ENCODE peak calls at places on chromosomes 5 and 9, in ten cellular contexts. U is PC-3, G is astrocyte, C is hepatocyte, D is GM23338, F is neural progenitor cell, V is GM12878, T is keratinocyte, P is A673, S is GM23248. E is an unnamed sample.

GRCh38 chr5:27682600-27682999 is 644.2 kb upstream of the CDH9 start:
- DNase-seq in U (peak), G (no peak), C (peak), S (no peak), V (no peak), D (peak), F (peak), T (no peak), P (peak), E (no peak)

GRCh38 chr9:12813960-12814876 is 39.4 kb downstream of the LURAP1L start:
- DNase-seq in U (peak), T (peak), D (no peak), P (peak), C (peak), F (no peak), S (peak), G (peak), V (no peak), E (peak)

GRCh38 chr5:135204151-135204600 is 170.1 kb upstream of the PITX1 start:
- DNase-seq in U (peak), T (no peak), V (no peak), F (peak), S (peak), G (peak), C (no peak), P (peak), D (peak), E (peak)

GRCh38 chr5:75020016-75020656 is 32.2 kb downstream of the GCNT4 start:
- DNase-seq in D (no peak), V (no peak), S (no peak), C (no peak), P (no peak), U (peak), G (no peak), T (no peak), F (no peak), E (no peak)

GRCh38 chr5:6545770-6546690 is 86.8 kb downstream of the NSUN2 start:
- DNase-seq in G (no peak), V (no peak), F (peak), T (no peak), S (peak), C (no peak), D (no peak), P (peak), U (no peak), E (no peak)

GRCh38 chr5:82255844-82256243 is 22.3 kb downstream of the RPS23 start:
- DNase-seq in D (no peak), T (no peak), V (no peak), G (no peak), C (no peak), P (no peak), U (no peak), F (no peak), S (no peak), E (no peak)

GRCh38 chr5:56840597-56840996 is 25.2 kb downstream of the MAP3K1 start:
- DNase-seq in F (no peak), G (no peak), P (no peak), V (peak), D (no peak), S (no peak), C (no peak), T (no peak), U (no peak), E (no peak)

GRCh38 chr5:27511061-27511460 is 472.7 kb upstream of the CDH9 start:
- DNase-seq in T (no peak), V (no peak), G (no peak), S (no peak), D (no peak), U (no peak), F (no peak), C (no peak), P (no peak), E (no peak)

GRCh38 chr5:68189613-68190012 is 25.9 kb upstream of the PIK3R1 start:
- DNase-seq in G (no peak), V (no peak), S (no peak), F (no peak), D (no peak), U (no peak), C (no peak), T (no peak), P (no peak), E (no peak)

GRCh38 chr9:975740-976257 is 656 bp upstream of the DMRT3 start:
- DNase-seq in V (no peak), U (no peak), D (no peak), F (no peak), G (no peak), S (no peak), C (no peak), T (no peak), P (no peak), E (no peak)
- TF ChIP-seq EZH2 in V (peak), U (no peak), D (peak), F (no peak), G (no peak), S (peak), C (peak), T (peak), P (peak), E (no peak)

DNA sequence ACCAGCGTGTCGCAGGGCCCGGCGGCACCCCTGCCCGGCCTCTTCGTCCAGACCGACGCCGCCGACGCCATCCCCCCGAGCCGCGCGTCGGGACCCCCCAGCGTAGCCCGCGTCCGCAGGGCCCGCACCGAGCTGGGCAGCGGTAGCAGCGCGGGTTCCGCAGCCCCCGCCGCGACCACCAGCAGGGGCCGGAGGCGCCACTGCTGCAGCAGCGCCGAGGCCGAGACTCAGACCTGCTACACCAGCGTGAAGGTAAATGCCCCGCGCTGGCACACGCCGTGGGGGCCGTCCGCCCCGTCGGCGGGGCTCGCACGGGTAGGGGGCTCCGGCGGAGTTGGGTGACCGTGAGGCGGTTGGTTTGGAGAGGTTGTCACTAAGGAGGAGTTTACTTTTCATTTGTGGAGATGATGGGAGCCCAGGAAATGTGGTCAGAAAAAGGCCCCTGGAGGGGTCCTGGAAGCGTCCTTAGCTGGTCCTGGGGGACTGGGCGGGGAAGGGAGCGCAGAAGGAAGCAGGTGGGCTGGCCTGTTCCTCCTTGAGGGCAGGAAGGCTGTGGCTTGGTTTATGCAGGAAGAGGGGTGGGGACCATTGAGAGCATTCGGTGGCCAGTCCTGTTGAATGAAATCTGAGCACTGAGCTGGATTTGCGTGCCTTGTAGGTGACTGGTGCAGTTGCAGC is 672 bp downstream of the PDE8B start:
- DNase-seq in D (peak), S (peak), G (no peak), C (peak), T (no peak), F (peak), V (no peak), P (no peak), U (peak), E (no peak)
- TF ChIP-seq EZH2 in D (peak), S (peak), G (peak), C (no peak), T (peak), F (peak), V (no peak), P (no peak), U (peak), E (peak)

GRCh38 chr9:92804727-92805126 is 40.1 kb upstream of the BICD2 start:
- DNase-seq in D (no peak), G (peak), P (no peak), U (no peak), S (no peak), T (peak), V (no peak), C (no peak), F (no peak), E (no peak)

GRCh38 chr9:92808726-92809451 is 44.3 kb upstream of the BICD2 start:
- DNase-seq in S (peak), D (peak), F (peak), C (peak), U (peak), T (peak), V (no peak), P (peak), G (peak), E (peak)

GRCh38 chr9:92807757-92808725 is 43.4 kb upstream of the BICD2 start:
- DNase-seq in P (no peak), D (peak), C (no peak), G (no peak), F (peak), U (no peak), T (no peak), S (peak), V (no peak), E (no peak)

DNA sequence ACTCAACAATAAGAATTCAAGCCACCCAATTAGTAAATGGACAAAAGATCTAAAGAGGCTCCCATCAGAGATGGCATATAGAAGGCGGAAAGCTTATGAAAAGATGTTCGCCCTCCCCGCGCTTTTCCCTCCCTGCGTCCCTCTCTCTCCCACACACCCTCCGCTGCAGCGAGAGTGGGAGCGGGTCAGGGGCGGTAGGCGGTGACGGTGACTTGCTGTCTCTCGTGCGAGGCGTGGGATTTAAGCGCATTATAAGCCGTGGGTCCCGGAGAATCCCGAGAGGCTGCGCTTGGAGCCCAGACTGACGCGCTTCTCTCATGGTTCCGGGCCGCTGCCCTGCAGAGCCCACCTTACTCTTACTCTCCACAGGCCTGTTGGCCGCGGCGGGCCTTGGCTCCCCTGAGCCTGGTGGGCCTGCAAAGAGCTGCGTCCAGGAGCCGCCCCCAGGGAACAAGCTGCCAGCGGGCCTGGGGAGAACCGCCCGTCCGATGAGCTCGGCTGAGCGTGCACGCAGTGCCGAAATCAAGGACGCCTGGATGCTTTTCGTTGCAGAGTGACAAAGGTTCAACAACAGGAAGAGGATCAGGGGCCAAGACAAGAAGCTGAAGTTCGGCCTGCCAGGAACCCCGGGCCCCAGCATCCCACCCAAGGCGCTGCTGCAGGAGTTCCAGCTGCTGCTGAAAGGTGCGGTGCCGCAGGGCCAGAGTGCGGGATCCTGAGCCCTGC is 42.6 kb upstream of the BICD2 start:
- DNase-seq in F (peak), C (no peak), V (no peak), T (no peak), U (no peak), P (no peak), S (no peak), D (no peak), G (no peak), E (no peak)
- TF ChIP-seq EZH2 in F (no peak), C (no peak), V (no peak), T (no peak), U (no peak), P (peak), S (peak), D (no peak), G (no peak), E (peak)

DNA sequence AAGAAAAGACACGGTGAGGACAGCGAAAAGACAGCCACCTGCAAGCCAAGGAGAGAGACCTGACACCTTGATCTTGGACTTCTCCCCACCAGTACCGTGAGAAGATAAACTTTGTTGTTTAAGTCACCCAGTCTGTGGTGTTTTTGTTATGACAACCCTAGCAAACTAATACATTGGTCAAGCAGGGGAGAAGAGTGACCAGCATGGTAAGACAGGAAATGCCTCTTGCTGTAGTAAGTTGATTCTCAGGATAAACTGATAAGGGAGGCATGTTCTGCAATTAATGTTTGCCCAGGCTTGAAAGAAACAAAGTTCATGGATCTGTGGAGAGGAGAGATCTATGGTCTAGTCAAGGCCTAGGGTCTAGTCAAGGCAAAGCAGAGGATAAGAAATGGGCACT is 801.2 kb downstream of the MAT2B start:
- DNase-seq in F (no peak), T (no peak), U (no peak), C (no peak), S (no peak), D (no peak), V (no peak), G (peak), P (no peak), E (no peak)
- TF ChIP-seq EZH2 in F (no peak), T (no peak), U (no peak), C (no peak), S (no peak), D (no peak), V (no peak), G (no peak), P (no peak), E (no peak)

DNA sequence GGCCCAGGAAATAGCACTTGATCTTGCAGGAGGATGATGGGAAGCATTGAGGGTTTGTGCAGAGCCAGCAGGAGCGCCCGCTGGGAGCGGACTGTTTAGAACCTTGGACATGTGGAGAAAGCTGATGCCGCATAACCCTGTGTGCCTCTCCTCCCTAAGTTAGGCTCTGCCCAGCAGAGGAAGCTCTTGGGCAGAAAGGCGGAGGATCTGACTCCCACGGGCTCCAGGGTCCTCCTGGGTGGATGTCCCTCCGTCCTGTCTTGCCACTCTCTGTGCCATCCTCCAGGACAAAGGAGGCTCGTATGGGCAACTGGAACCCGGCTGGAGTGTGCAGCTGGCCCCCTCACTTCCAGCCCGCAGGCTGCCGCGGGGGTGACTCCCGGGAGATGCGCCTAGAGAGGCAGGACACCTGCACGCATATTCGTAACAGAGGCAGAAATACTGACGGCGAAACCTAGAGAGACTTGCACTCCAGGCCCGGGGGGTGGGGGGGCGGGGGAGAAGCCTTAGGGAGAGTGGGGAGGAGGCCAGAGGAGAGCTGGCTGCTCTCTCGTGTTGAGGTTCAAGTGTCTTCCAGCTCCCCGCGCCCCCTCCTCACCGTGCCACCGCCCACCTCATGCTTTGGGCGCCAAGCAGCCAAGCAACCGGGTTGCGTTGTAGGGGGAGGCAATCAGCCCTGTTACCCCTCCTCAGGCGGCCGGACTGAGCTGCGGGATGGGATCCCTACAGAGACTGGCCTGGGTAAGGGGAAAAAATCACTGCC is 5.4 kb upstream of the FOXE1 start:
- DNase-seq in V (no peak), T (no peak), S (no peak), F (no peak), D (peak), G (no peak), C (no peak), P (no peak), U (no peak), E (no peak)
- TF ChIP-seq EZH2 in V (no peak), T (no peak), S (no peak), F (no peak), D (peak), G (no peak), C (no peak), P (no peak), U (no peak), E (no peak)

GRCh38 chr9:136107953-136108647 is 10.6 kb downstream of the TMEM250 start:
- DNase-seq in F (no peak), C (no peak), S (peak), V (no peak), U (no peak), P (no peak), T (peak), D (no peak), G (no peak), E (no peak)

GRCh38 chr9:136110082-136111061 is 8.3 kb downstream of the TMEM250 start:
- DNase-seq in G (no peak), P (no peak), U (peak), V (no peak), D (peak), S (peak), C (peak), T (no peak), F (peak), E (peak)

GRCh38 chr9:136111190-136111589 is 7.5 kb downstream of the TMEM250 start:
- DNase-seq in D (no peak), P (no peak), C (no peak), S (no peak), V (no peak), G (no peak), F (no peak), U (no peak), T (no peak), E (no peak)

GRCh38 chr9:136108648-136109266 is 9.9 kb downstream of the TMEM250 start:
- DNase-seq in D (no peak), U (no peak), C (no peak), S (no peak), V (no peak), F (no peak), T (no peak), P (no peak), G (no peak), E (no peak)

GRCh38 chr9:136109351-136110081 is 9.2 kb downstream of the TMEM250 start:
- DNase-seq in F (peak), P (peak), C (peak), V (peak), U (peak), G (peak), T (peak), D (peak), S (peak), E (peak)
- TF ChIP-seq EZH2 in F (no peak), P (no peak), C (no peak), V (no peak), U (no peak), G (no peak), T (no peak), D (no peak), S (no peak), E (no peak)

E was measured in fibroblast of lung.